ENCODE peak calls at places on chromosomes 3 and 15, in ten cellular contexts. O, E, J, H, N, Y, K, B, L and A are unnamed samples.

GRCh38 chr3:4888913-4889846 is 90.1 kb upstream of the BHLHE40 start:
- DNase-seq in E (no peak), L (no peak), H (no peak), J (no peak), K (no peak), Y (peak; percentile 42), N (no peak), B (no peak), O (no peak), A (no peak)

GRCh38 chr3:10867384-10867783 is 51.4 kb downstream of the SLC6A11 start:
- DNase-seq in N (no peak), K (no peak), H (no peak), J (peak; percentile 15), E (no peak), B (no peak), Y (peak; percentile 34), L (no peak), O (no peak), A (no peak)

GRCh38 chr15:22224241-22224671 is 143.9 kb downstream of the OR4M2 start:
- DNase-seq in L (no peak), K (peak; percentile 4), J (no peak), Y (no peak), E (no peak), H (no peak), O (no peak), B (peak; percentile 48), N (no peak), A (no peak)

GRCh38 chr3:197082871-197083270 is 53.3 kb upstream of the MELTF start:
- DNase-seq in L (no peak), B (no peak), Y (peak; percentile 84), E (no peak), J (no peak), H (no peak), O (no peak), N (no peak), K (no peak), A (no peak)

GRCh38 chr3:64648927-64649906 is 38.6 kb downstream of the ADAMTS9 start:
- DNase-seq in N (no peak), K (no peak), O (no peak), J (no peak), L (no peak), B (no peak), Y (no peak), E (no peak), H (no peak), A (no peak)

GRCh38 chr15:33971811-33972210 is 3.5 kb downstream of the CHRM5 start:
- DNase-seq in N (no peak), H (no peak), E (no peak), J (no peak), K (no peak), L (no peak), O (no peak), B (no peak), Y (no peak), A (no peak)

GRCh38 chr15:101067660-101068522 is 148.7 kb downstream of the LRRK1 start:
- DNase-seq in K (no peak), L (no peak), H (no peak), E (no peak), O (peak; percentile 17), B (no peak), J (no peak), N (peak; percentile 40), Y (no peak), A (no peak)

GRCh38 chr3:178618907-178619306 is 82.7 kb downstream of the KCNMB2 start:
- DNase-seq in B (no peak), Y (no peak), E (no peak), J (no peak), O (no peak), K (no peak), H (no peak), N (no peak), L (no peak), A (no peak)

DNA sequence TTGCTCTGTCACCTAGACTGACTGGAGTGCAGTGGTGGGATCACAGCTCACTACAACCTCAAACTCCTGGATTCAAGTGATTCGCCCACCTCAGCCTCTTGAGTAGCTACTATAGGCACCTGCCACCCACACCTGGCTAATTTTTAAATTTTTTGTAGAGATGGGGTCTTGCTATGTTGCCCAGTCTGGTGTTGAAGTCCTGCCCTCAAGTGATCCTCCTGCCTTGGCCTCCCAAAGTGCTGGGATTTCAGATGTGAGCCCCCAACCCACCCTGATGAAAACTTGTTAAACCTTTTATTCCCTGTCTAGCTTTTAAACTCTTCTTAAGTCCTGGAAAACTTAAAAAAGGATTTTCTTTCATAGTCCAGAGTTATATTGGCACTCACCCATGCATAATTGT is 2.6 kb downstream of the ECT2 start:
- DNase-seq in B (no peak), H (no peak), J (no peak), E (no peak), K (no peak), O (no peak), L (no peak), Y (no peak), N (no peak), A (no peak)
- H3K36me3 ChIP-seq in B (peaks cover 2% of the 10 kb centered on the region), H (no peaks in the 10 kb centered on the region), J (peaks cover 6% of the 10 kb centered on the region), E (no peaks in the 10 kb centered on the region), K (no peaks in the 10 kb centered on the region), O (no peaks in the 10 kb centered on the region), L (no peaks in the 10 kb centered on the region), Y (peaks cover 18% of the 10 kb centered on the region), N (no peaks in the 10 kb centered on the region), A (peaks cover 36% of the 10 kb centered on the region)

GRCh38 chr3:124854027-124854426 is 33.1 kb downstream of the ITGB5 start:
- DNase-seq in L (no peak), Y (peak; percentile 60), J (no peak), O (no peak), E (no peak), B (no peak), H (no peak), N (no peak), K (no peak), A (no peak)

GRCh38 chr3:124858275-124858674 is 28.9 kb downstream of the ITGB5 start:
- DNase-seq in L (peak; percentile 4), J (no peak), B (no peak), O (no peak), K (no peak), Y (peak; percentile 82), E (no peak), H (no peak), N (no peak), A (no peak)

GRCh38 chr3:124853446-124853845 is 33.7 kb downstream of the ITGB5 start:
- DNase-seq in L (no peak), Y (no peak), O (no peak), J (no peak), H (no peak), K (no peak), E (no peak), N (no peak), B (no peak), A (no peak)

GRCh38 chr3:124859025-124859424 is 28.1 kb downstream of the ITGB5 start:
- DNase-seq in E (no peak), B (no peak), H (no peak), L (peak; percentile 43), K (peak; percentile 37), N (no peak), Y (peak; percentile 94), O (no peak), J (peak; percentile 90), A (no peak)

DNA sequence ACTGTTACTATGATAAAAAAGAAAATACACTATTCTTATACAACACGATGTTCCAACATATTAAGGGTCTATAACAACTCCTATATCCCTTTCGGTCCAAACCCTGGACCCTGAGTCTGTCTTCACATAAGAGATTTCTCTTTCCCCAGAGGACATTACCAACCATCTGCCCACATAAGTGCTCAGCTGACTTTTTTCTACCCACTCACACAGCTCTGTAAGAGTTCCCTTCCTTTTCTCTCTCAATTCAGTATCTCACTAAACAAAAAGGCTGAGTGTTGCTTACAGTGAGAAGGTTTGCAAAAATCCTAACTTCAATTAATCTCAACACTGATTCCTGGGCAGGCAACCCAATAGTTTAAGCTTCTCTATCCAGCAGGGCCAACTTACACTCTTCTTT is 30.5 kb downstream of the ITGB5 start:
- DNase-seq in J (no peak), N (no peak), O (no peak), B (no peak), Y (peak; percentile 45), E (no peak), K (no peak), H (no peak), L (no peak), A (no peak)
- H3K36me3 ChIP-seq in J (peaks cover 11% of the 10 kb centered on the region), N (no peaks in the 10 kb centered on the region), O (peaks cover 5% of the 10 kb centered on the region), B (no peaks in the 10 kb centered on the region), Y (peaks cover 20% of the 10 kb centered on the region), E (no peaks in the 10 kb centered on the region), K (no peaks in the 10 kb centered on the region), H (no peaks in the 10 kb centered on the region), L (peaks cover 5% of the 10 kb centered on the region), A (peaks cover 3% of the 10 kb centered on the region)

GRCh38 chr3:149402481-149402880 is 25.0 kb upstream of the TM4SF1 start:
- DNase-seq in N (no peak), E (no peak), Y (no peak), O (no peak), K (no peak), B (no peak), J (no peak), L (no peak), H (no peak), A (no peak)

GRCh38 chr3:149400645-149401044 is 23.2 kb upstream of the TM4SF1 start:
- DNase-seq in L (no peak), E (no peak), K (no peak), H (no peak), Y (no peak), N (no peak), O (no peak), J (no peak), B (no peak), A (no peak)

GRCh38 chr3:149401215-149401925 is 23.9 kb upstream of the TM4SF1 start:
- DNase-seq in O (peak; percentile 69), E (no peak), B (peak; percentile 50), N (peak; percentile 62), K (no peak), L (peak; percentile 96), Y (peak; percentile 48), H (peak; percentile 41), J (peak; percentile 31), A (no peak)

GRCh38 chr3:149403443-149403842 is 26.0 kb upstream of the TM4SF1 start:
- DNase-seq in Y (no peak), E (no peak), H (no peak), B (no peak), J (no peak), K (no peak), O (no peak), N (no peak), L (no peak), A (no peak)

GRCh38 chr3:149401926-149402310 is 24.5 kb upstream of the TM4SF1 start:
- DNase-seq in Y (no peak), N (no peak), J (no peak), K (no peak), L (peak; percentile 51), H (no peak), O (no peak), B (no peak), E (no peak), A (no peak)
- H3K36me3 ChIP-seq in Y (no peaks in the 10 kb centered on the region), N (no peaks in the 10 kb centered on the region), J (no peaks in the 10 kb centered on the region), K (no peaks in the 10 kb centered on the region), L (no peaks in the 10 kb centered on the region), H (no peaks in the 10 kb centered on the region), O (no peaks in the 10 kb centered on the region), B (no peaks in the 10 kb centered on the region), E (no peaks in the 10 kb centered on the region), A (no peaks in the 10 kb centered on the region)

DNA sequence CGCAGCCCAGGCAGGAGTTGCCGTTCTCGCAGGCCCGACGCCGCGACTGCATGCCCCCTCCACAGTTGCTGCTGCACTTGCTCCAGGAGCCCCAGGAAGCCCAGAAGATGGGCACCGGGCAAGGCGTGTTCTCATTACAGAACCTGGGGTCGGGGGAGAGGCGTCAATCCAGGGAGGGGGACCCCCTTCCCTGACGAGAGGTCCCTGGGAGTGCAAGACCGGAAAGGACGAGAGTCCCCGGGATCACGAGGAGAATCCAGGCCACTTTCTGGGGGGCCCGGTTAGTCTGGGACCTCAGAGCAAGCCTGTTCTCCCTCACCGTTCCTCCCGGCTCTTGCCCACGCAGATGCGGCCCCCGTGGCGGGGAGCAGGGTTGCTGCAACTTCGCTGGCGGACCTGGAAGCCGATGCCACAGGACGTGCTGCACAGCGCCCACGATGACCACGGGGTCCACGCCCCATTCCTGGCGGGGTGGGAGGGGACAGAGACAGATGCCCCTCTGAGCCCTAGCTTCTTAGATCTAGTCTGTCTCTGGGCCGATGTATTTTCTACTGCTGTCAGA is 113.9 kb downstream of the SEMA5B start:
- DNase-seq in K (no peak), O (no peak), H (no peak), Y (no peak), N (no peak), L (no peak), E (no peak), B (no peak), J (no peak), A (no peak)
- H3K36me3 ChIP-seq in K (no peaks in the 10 kb centered on the region), O (no peaks in the 10 kb centered on the region), H (no peaks in the 10 kb centered on the region), Y (no peaks in the 10 kb centered on the region), N (no peaks in the 10 kb centered on the region), L (no peaks in the 10 kb centered on the region), E (no peaks in the 10 kb centered on the region), B (no peaks in the 10 kb centered on the region), J (no peaks in the 10 kb centered on the region), A (no peaks in the 10 kb centered on the region)